ENCODE peak calls at places on chromosomes 11 and 22, in five cellular contexts. Y is body of pancreas; E is activated CD4-positive, alpha-beta memory T cell treated with anti-CD3 and anti-CD28 coated beads for 36 hours; H is SK-N-SH; B is effector memory CD8-positive, alpha-beta T cell. I is an unnamed sample.
A peak's percentile ranks its signal among the peaks of the same experiment; 100 is the strongest.

GRCh38 chr22:32265882-32266767 is 11.0 kb upstream of the SLC5A4 start:
- DNase-seq in Y (peak; percentile 76), E (peak; percentile 83), H (peak; percentile 80), B (peak; percentile 54), I (peak; percentile 43)

GRCh38 chr22:46149493-46149997 is 781 bp upstream of the PPARA start:
- DNase-seq in Y (peak; percentile 82), E (peak; percentile 48), H (no peak), B (peak; percentile 34), I (no peak)

GRCh38 chr22:37499006-37499707 is 13.0 kb upstream of the MFNG start:
- DNase-seq in Y (no peak), E (no peak), H (no peak), B (no peak), I (peak; percentile 75)

GRCh38 chr22:47199261-47199948 is 437.0 kb downstream of the TBC1D22A start:
- DNase-seq in Y (no peak), E (no peak), H (no peak), B (no peak), I (no peak)

GRCh38 chr22:48578138-48579034 is 1249.3 kb downstream of the BRD1 start:
- DNase-seq in Y (no peak), E (no peak), H (no peak), B (no peak), I (no peak)

GRCh38 chr22:44012172-44012571 is 11.9 kb upstream of the PARVB start:
- DNase-seq in Y (no peak), E (no peak), H (no peak), B (no peak), I (no peak)

GRCh38 chr11:101944896-101945295 is 28.6 kb upstream of the ANGPTL5 start:
- DNase-seq in Y (no peak), E (no peak), H (peak; percentile 43), B (no peak), I (no peak)

GRCh38 chr22:42773161-42773560 is 52.5 kb upstream of the A4GALT start:
- DNase-seq in Y (no peak), E (no peak), H (peak; percentile 48), B (no peak), I (no peak)

GRCh38 chr22:27638329-27639179 is 163.0 kb downstream of the MN1 start:
- DNase-seq in Y (no peak), E (no peak), H (no peak), B (no peak), I (no peak)

GRCh38 chr11:71151561-71151960 is 100.8 kb downstream of the SHANK2 start:
- DNase-seq in Y (no peak), E (no peak), H (peak; percentile 52), B (no peak), I (no peak)

GRCh38 chr11:122721964-122722266 is 66.4 kb downstream of the UBASH3B start:
- DNase-seq in Y (no peak), E (peak; percentile 32), H (no peak), B (no peak), I (peak; percentile 47)

GRCh38 chr22:37639771-37640590 is 512 bp downstream of the SH3BP1 start:
- DNase-seq in Y (no peak), E (peak; percentile 55), H (peak; percentile 77), B (no peak), I (no peak)

GRCh38 chr11:120467627-120468026 is 43.9 kb upstream of the GRIK4 start:
- DNase-seq in Y (no peak), E (no peak), H (no peak), B (no peak), I (no peak)

GRCh38 chr11:118263694-118264567 is at the start of gene MPZL2:
- DNase-seq in Y (peak; percentile 87), E (peak; percentile 54), H (no peak), B (no peak), I (peak; percentile 66)

GRCh38 chr11:70074701-70075100 is 3.4 kb upstream of the ANO1 start:
- DNase-seq in Y (no peak), E (no peak), H (no peak), B (no peak), I (no peak)

GRCh38 chr11:74936087-74936486 is 12.8 kb downstream of the XRRA1 start:
- DNase-seq in Y (no peak), E (no peak), H (peak; percentile 76), B (no peak), I (no peak)

GRCh38 chr11:75014129-75014528 is 25.4 kb downstream of the NEU3 start:
- DNase-seq in Y (no peak), E (no peak), H (no peak), B (no peak), I (peak; percentile 75)

GRCh38 chr22:45216133-45217003 is 24.3 kb downstream of the KIAA0930 start:
- DNase-seq in Y (peak; percentile 78), E (no peak), H (no peak), B (no peak), I (peak; percentile 28)

GRCh38 chr11:2143652-2144548 is 4.7 kb upstream of the IGF2 start:
- DNase-seq in Y (no peak), E (peak; percentile 45), H (no peak), B (no peak), I (no peak)

GRCh38 chr22:37304595-37305343 is 22.5 kb downstream of the CYTH4 start:
- DNase-seq in Y (no peak), E (no peak), H (no peak), B (no peak), I (peak; percentile 44)

GRCh38 chr11:120128392-120129172 is 9.3 kb downstream of the TRIM29 start:
- DNase-seq in Y (peak; percentile 28), E (no peak), H (no peak), B (no peak), I (peak; percentile 63)

GRCh38 chr22:49788492-49788891 is 39.2 kb downstream of the BRD1 start:
- DNase-seq in Y (peak; percentile 51), E (no peak), H (no peak), B (no peak), I (no peak)

I was measured in renal cortical epithelial cell.